ENCODE peak calls at places on chromosome 14, in six cellular contexts. B is neural progenitor cell, E is GM12864, M is GM06990, R is HepG2, D is HCT116. Y is an unnamed sample.

GRCh38 chr14:92613008-92613658 is 99.6 kb downstream of the RIN3 start:
- DNase-seq in B (peak), E (no peak), M (peak), R (peak), D (no peak), Y (no peak)

GRCh38 chr14:96255501-96256366 is at the start of gene BDKRB1:
- DNase-seq in B (no peak), E (no peak), M (no peak), R (no peak), D (no peak), Y (peak)

GRCh38 chr14:31927348-31927826 is 149.7 kb upstream of the ARHGAP5 start:
- DNase-seq in B (peak), E (no peak), M (no peak), R (peak), D (no peak), Y (peak)

GRCh38 chr14:100815478-100816285 is 10.2 kb upstream of the MEG3 start:
- DNase-seq in B (no peak), E (no peak), M (no peak), R (peak), D (no peak), Y (peak)

GRCh38 chr14:103084021-103084919 is at the start of gene LBHD2:
- DNase-seq in B (peak), E (no peak), M (no peak), R (no peak), D (no peak), Y (no peak)

GRCh38 chr14:93006484-93007128 is 83.7 kb downstream of the CHGA start:
- DNase-seq in B (no peak), E (no peak), M (no peak), R (no peak), D (no peak), Y (peak)

GRCh38 chr14:51873221-51873893 is 12.9 kb downstream of the GNG2 start:
- DNase-seq in B (no peak), E (peak), M (peak), R (no peak), D (peak), Y (peak)

GRCh38 chr14:61498303-61498702 is 176.9 kb downstream of the PRKCH start:
- DNase-seq in B (no peak), E (no peak), M (no peak), R (no peak), D (no peak), Y (peak)

GRCh38 chr14:59254911-59255545 is 66.6 kb downstream of the DAAM1 start:
- DNase-seq in B (no peak), E (no peak), M (no peak), R (no peak), D (no peak), Y (peak)

GRCh38 chr14:23437142-23438129 is 2.0 kb upstream of the MYH7 start:
- DNase-seq in B (no peak), E (no peak), M (no peak), R (no peak), D (no peak), Y (no peak)

GRCh38 chr14:92973265-92973797 is 50.4 kb downstream of the CHGA start:
- DNase-seq in B (peak), E (no peak), M (no peak), R (peak), D (no peak), Y (peak)

GRCh38 chr14:54529811-54530210 is 20.1 kb downstream of the CGRRF1 start:
- DNase-seq in B (no peak), E (no peak), M (no peak), R (no peak), D (no peak), Y (peak)

GRCh38 chr14:70020350-70021170 is 141.3 kb downstream of the SMOC1 start:
- DNase-seq in B (no peak), E (no peak), M (no peak), R (no peak), D (no peak), Y (no peak)

GRCh38 chr14:70014696-70015095 is 135.5 kb downstream of the SMOC1 start:
- DNase-seq in B (no peak), E (no peak), M (no peak), R (no peak), D (no peak), Y (no peak)

GRCh38 chr14:70021548-70021947 is 142.3 kb downstream of the SMOC1 start:
- DNase-seq in B (no peak), E (no peak), M (no peak), R (no peak), D (no peak), Y (no peak)

GRCh38 chr14:70018246-70018645 is 139.0 kb downstream of the SMOC1 start:
- DNase-seq in B (no peak), E (no peak), M (no peak), R (no peak), D (no peak), Y (no peak)

GRCh38 chr14:70018713-70019201 is 139.5 kb downstream of the SMOC1 start:
- DNase-seq in B (no peak), E (no peak), M (no peak), R (no peak), D (no peak), Y (peak)
- H3K4me3 ChIP-seq in B (no peak), E (no peak), M (no peak), R (no peak), D (no peak), Y (peak)

GRCh38 chr14:75176142-75176820 is at the start of gene TMED10:
- DNase-seq in B (peak), E (peak), M (peak), R (peak), D (peak), Y (peak)
- TF ChIP-seq CTCF in B (peak), E (peak), M (peak), R (peak), D (no peak), Y (no peak)

GRCh38 chr14:36270191-36270590 is 50.2 kb downstream of the MBIP start:
- DNase-seq in B (no peak), E (no peak), M (no peak), R (no peak), D (no peak), Y (no peak)

GRCh38 chr14:36271222-36271621 is 49.2 kb downstream of the MBIP start:
- DNase-seq in B (no peak), E (no peak), M (no peak), R (no peak), D (no peak), Y (no peak)

GRCh38 chr14:36268957-36269734 is 51.3 kb downstream of the MBIP start:
- DNase-seq in B (peak), E (no peak), M (no peak), R (no peak), D (no peak), Y (no peak)

GRCh38 chr14:36275741-36276140 is 44.7 kb downstream of the MBIP start:
- DNase-seq in B (peak), E (no peak), M (no peak), R (no peak), D (no peak), Y (no peak)

GRCh38 chr14:36271939-36272907 is 48.2 kb downstream of the MBIP start:
- DNase-seq in B (no peak), E (no peak), M (peak), R (no peak), D (no peak), Y (peak)
- H3K4me3 ChIP-seq in B (no peak), E (no peak), M (no peak), R (no peak), D (no peak), Y (peak)

GRCh38 chr14:105282098-105282725 is 18.6 kb downstream of the BRF1 start:
- DNase-seq in B (no peak), E (no peak), M (no peak), R (no peak), D (no peak), Y (no peak)
- TF ChIP-seq CTCF in B (no peak), E (no peak), M (no peak), R (no peak), D (no peak), Y (no peak)

GRCh38 chr14:104865631-104866441 is 768 bp downstream of the CEP170B start:
- DNase-seq in B (peak), E (no peak), M (peak), R (no peak), D (peak), Y (peak)
- H3K4me3 ChIP-seq in B (peak), E (peak), M (peak), R (peak), D (peak), Y (peak)

DNA sequence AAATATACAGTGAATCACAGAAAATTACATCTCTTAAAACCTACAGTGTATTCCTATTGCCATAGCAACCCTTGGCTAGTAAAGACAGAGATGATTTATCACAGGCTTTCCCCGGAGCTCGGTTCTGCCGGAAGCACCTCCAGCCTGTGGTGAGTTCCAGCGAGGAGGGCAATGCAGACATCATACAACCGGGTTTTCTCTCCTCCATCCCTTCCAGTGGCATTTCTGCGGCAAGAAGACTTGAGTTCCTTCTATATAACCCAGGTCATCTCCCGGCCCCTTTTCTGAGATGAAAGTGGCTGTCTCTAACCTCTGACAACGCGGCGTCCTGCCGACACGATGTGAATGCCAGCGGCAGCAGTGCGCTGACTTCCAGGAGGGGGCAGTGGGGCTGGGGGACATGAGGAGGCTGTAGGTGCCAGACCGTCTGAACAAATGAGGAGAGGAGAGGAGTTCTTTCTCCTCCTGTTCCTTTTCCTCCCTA is 68.5 kb upstream of the MAX start:
- DNase-seq in B (peak), E (no peak), M (peak), R (no peak), D (no peak), Y (peak)
- TF ChIP-seq CTCF in B (peak), E (peak), M (peak), R (peak), D (no peak), Y (peak)

Y was measured in AG10803.